ENCODE peak calls at places on chromosomes 11 and 22, in nine cellular contexts. A is fibroblast of lung, N is GM23248, O is K562, X is A673, L is GM23338, G is mammary epithelial cell, S is GM12878, I is DND-41. Z is an unnamed sample.

GRCh38 chr11:10526974-10527918 is 13.7 kb downstream of the RNF141 start:
- DNase-seq in A (peak; percentile 36), N (peak; percentile 44), O (no peak), X (no peak), L (no peak), G (peak; percentile 69), S (peak; percentile 70), I (no peak), Z (peak; percentile 38)

GRCh38 chr22:32649515-32650200 is 151.8 kb upstream of the TIMP3 start:
- DNase-seq in A (peak; percentile 86), N (peak; percentile 89), O (peak; percentile 20), X (no peak), L (no peak), G (no peak), S (no peak), I (no peak), Z (no peak)

GRCh38 chr22:21926728-21927127 is 25.9 kb downstream of the PPM1F start:
- DNase-seq in A (no peak), N (no peak), O (peak; percentile 58), X (no peak), L (no peak), G (no peak), S (no peak), I (no peak), Z (no peak)

GRCh38 chr22:24402460-24403192 is 24.8 kb upstream of the ADORA2A start:
- DNase-seq in A (peak; percentile 86), N (peak; percentile 92), O (no peak), X (peak; percentile 81), L (no peak), G (peak; percentile 80), S (peak; percentile 33), I (no peak), Z (peak; percentile 28)

GRCh38 chr11:13635290-13635689 is 33.2 kb upstream of the FAR1 start:
- DNase-seq in A (no peak), N (no peak), O (no peak), X (no peak), L (peak; percentile 51), G (no peak), S (no peak), I (no peak), Z (no peak)

GRCh38 chr11:62627718-62628117 is 5.9 kb upstream of the B3GAT3 start:
- DNase-seq in A (no peak), N (peak; percentile 32), O (no peak), X (no peak), L (no peak), G (no peak), S (no peak), I (no peak), Z (no peak)

GRCh38 chr22:35697142-35697541 is 20.5 kb upstream of the APOL5 start:
- DNase-seq in A (no peak), N (no peak), O (no peak), X (no peak), L (no peak), G (no peak), S (no peak), I (no peak), Z (no peak)

GRCh38 chr11:118435233-118435892 is 929 bp upstream of the KMT2A start:
- DNase-seq in A (peak; percentile 37), N (peak; percentile 64), O (peak; percentile 64), X (peak; percentile 98), L (peak; percentile 93), G (no peak), S (no peak), I (peak; percentile 95), Z (no peak)

GRCh38 chr11:64031001-64031400 is 4.7 kb upstream of the FLRT1 start:
- DNase-seq in A (no peak), N (no peak), O (no peak), X (no peak), L (no peak), G (no peak), S (no peak), I (no peak), Z (no peak)

GRCh38 chr11:77111946-77112345 is 9.3 kb downstream of the OMP start:
- DNase-seq in A (no peak), N (no peak), O (no peak), X (no peak), L (no peak), G (no peak), S (no peak), I (no peak), Z (no peak)

GRCh38 chr11:6319001-6319878 is 1.1 kb downstream of the CAVIN3 start:
- DNase-seq in A (peak; percentile 66), N (peak; percentile 74), O (no peak), X (no peak), L (peak; percentile 66), G (peak; percentile 36), S (no peak), I (no peak), Z (no peak)

GRCh38 chr11:73651661-73652045 is 5.3 kb downstream of the PLEKHB1 start:
- DNase-seq in A (no peak), N (no peak), O (no peak), X (no peak), L (no peak), G (no peak), S (no peak), I (no peak), Z (no peak)

GRCh38 chr11:1736447-1736992 is 13.9 kb downstream of the IFITM10 start:
- DNase-seq in A (no peak), N (no peak), O (no peak), X (no peak), L (no peak), G (peak; percentile 50), S (no peak), I (no peak), Z (no peak)

GRCh38 chr11:34168642-34169051 is 63.2 kb downstream of the NAT10 start:
- DNase-seq in A (no peak), N (no peak), O (no peak), X (no peak), L (no peak), G (no peak), S (no peak), I (no peak), Z (no peak)

GRCh38 chr11:68677432-68677831 is 6.9 kb upstream of the GAL start:
- DNase-seq in A (peak; percentile 93), N (peak; percentile 84), O (peak; percentile 72), X (peak; percentile 18), L (peak; percentile 44), G (peak; percentile 75), S (no peak), I (no peak), Z (no peak)

GRCh38 chr11:68326334-68327215 is 14.2 kb downstream of the LRP5 start:
- DNase-seq in A (no peak), N (no peak), O (no peak), X (no peak), L (no peak), G (no peak), S (no peak), I (no peak), Z (no peak)

GRCh38 chr11:62392944-62393628 is 25.7 kb upstream of the SCGB1A1 start:
- DNase-seq in A (no peak), N (peak; percentile 9), O (peak; percentile 79), X (no peak), L (no peak), G (peak; percentile 43), S (no peak), I (no peak), Z (no peak)

GRCh38 chr22:44023404-44024287 is 456 bp upstream of the PARVB start:
- DNase-seq in A (peak; percentile 32), N (peak; percentile 71), O (peak; percentile 80), X (peak; percentile 30), L (peak; percentile 75), G (peak; percentile 11), S (no peak), I (no peak), Z (no peak)

GRCh38 chr22:40751250-40751649 is 67.9 kb downstream of the SLC25A17 start:
- DNase-seq in A (no peak), N (no peak), O (no peak), X (no peak), L (no peak), G (no peak), S (no peak), I (no peak), Z (no peak)

GRCh38 chr11:17542249-17542648 is 2.0 kb downstream of the USH1C start:
- DNase-seq in A (no peak), N (no peak), O (no peak), X (no peak), L (no peak), G (no peak), S (no peak), I (no peak), Z (no peak)

GRCh38 chr11:70487160-70487559 is 88.8 kb downstream of the CTTN start:
- DNase-seq in A (no peak), N (no peak), O (no peak), X (no peak), L (no peak), G (no peak), S (no peak), I (no peak), Z (no peak)

DNA sequence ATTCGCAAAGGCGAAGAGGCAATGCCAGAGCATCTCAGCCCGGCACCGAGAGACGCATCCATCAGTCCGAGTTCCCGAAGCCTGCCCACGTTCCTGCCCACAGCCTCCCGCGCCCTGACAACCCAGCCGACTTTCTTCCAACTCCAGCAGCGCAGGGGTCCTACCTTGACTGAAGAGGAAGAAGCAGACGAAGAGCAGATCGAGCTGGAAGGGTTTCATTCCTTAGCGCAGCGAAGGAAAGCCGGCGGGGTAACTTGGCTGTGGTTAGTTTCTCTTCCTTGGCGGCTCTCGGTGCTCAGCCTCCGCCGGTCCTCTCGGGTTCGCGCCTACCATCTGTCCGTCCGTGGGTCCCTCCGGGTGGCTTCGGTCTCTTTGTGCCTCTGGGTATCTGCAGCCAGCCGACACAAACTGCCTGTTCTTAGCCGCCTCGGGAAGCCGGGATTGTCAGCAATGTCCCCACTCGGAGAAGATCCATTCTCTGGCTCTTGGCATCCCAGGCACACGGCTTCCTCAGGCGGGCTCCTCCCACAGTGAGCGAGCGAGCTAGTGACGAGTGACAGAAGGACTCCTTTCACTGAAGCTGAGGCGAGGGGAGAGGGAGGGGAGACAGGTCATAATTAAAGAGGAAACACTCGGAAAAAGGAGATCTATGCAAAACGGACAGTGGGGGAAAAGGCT is at the start of gene KIRREL3:
- DNase-seq in A (peak; percentile 4), N (peak; percentile 80), O (no peak), X (peak; percentile 35), L (peak; percentile 53), G (peak; percentile 12), S (no peak), I (no peak), Z (no peak)
- TF ChIP-seq EZH2 in A (no peak), N (no peak), O (no peak), X (peak; percentile 95), L (peak; percentile 78), G (no peak), S (no peak), I (no peak), Z (peak; percentile 73)

GRCh38 chr11:119668685-119669084 is 60.3 kb downstream of the NECTIN1 start:
- DNase-seq in A (no peak), N (no peak), O (no peak), X (no peak), L (no peak), G (no peak), S (no peak), I (no peak), Z (no peak)
- TF ChIP-seq EZH2 in A (no peak), N (no peak), O (no peak), X (no peak), L (no peak), G (no peak), S (no peak), I (no peak), Z (no peak)

GRCh38 chr11:20109731-20110445 is 50.4 kb downstream of the DBX1 start:
- DNase-seq in A (peak; percentile 67), N (peak; percentile 52), O (no peak), X (no peak), L (no peak), G (no peak), S (no peak), I (no peak), Z (no peak)
- TF ChIP-seq EZH2 in A (no peak), N (no peak), O (no peak), X (no peak), L (no peak), G (no peak), S (no peak), I (no peak), Z (no peak)

GRCh38 chr11:15073361-15074205 is at the start of gene CALCB:
- DNase-seq in A (peak; percentile 24), N (peak; percentile 55), O (no peak), X (peak; percentile 68), L (peak; percentile 74), G (peak; percentile 26), S (no peak), I (no peak), Z (no peak)
- TF ChIP-seq EZH2 in A (peak; percentile 68), N (no peak), O (no peak), X (no peak), L (peak; percentile 23), G (peak; percentile 63), S (no peak), I (no peak), Z (peak; percentile 74)

Z was measured in keratinocyte.